ENCODE peak calls at places on chromosomes 1 and 21, in five cellular contexts. N is tibial nerve, C is HCT116, D is cardiac muscle cell, R is left lung. M is an unnamed sample. For H3K27me3, the result is how much of the 10 kb centered on the place peaks cover.

GRCh38 chr1:248926401-248927182 is 20.6 kb downstream of the PGBD2 start:
- DNase-seq in N (no peak), D (peak), R (no peak), C (no peak), M (no peak)

GRCh38 chr1:234234199-234234598 is 139.1 kb upstream of the COA6 start:
- DNase-seq in D (no peak), R (no peak), C (no peak), N (no peak), M (no peak)

GRCh38 chr1:4939266-4939665 is 284.9 kb downstream of the AJAP1 start:
- DNase-seq in D (no peak), N (no peak), R (no peak), C (no peak), M (no peak)

GRCh38 chr1:185325413-185325812 is 8.4 kb upstream of the IVNS1ABP start:
- DNase-seq in R (no peak), N (no peak), D (no peak), C (no peak), M (no peak)

GRCh38 chr1:119779869-119780356 is 11.2 kb upstream of the HMGCS2 start:
- DNase-seq in N (peak), R (no peak), C (no peak), D (peak), M (no peak)

GRCh38 chr1:43272161-43272560 is 2.4 kb downstream of the TMEM125 start:
- DNase-seq in N (no peak), C (no peak), R (no peak), D (no peak), M (no peak)

GRCh38 chr1:107467811-107468210 is 327.0 kb downstream of the NTNG1 start:
- DNase-seq in N (no peak), R (no peak), C (no peak), D (no peak), M (no peak)

GRCh38 chr21:17495680-17496079 is 17.2 kb upstream of the CXADR start:
- DNase-seq in D (peak), N (no peak), C (no peak), R (no peak), M (no peak)

GRCh38 chr1:20477355-20478071 is 8.5 kb downstream of the CAMK2N1 start:
- DNase-seq in N (no peak), C (no peak), R (no peak), D (no peak), M (no peak)

GRCh38 chr1:94936861-94937620 is 10.1 kb upstream of the CNN3 start:
- DNase-seq in D (no peak), R (no peak), N (no peak), C (no peak), M (no peak)

GRCh38 chr1:206456577-206457375 is 13.5 kb upstream of the IKBKE start:
- DNase-seq in R (peak), D (no peak), C (no peak), N (no peak), M (no peak)

GRCh38 chr1:242585616-242586354 is 61.3 kb upstream of the PLD5 start:
- DNase-seq in R (no peak), C (no peak), N (no peak), D (no peak), M (no peak)

GRCh38 chr1:78275456-78275855 is 215.3 kb upstream of the PTGFR start:
- DNase-seq in D (peak), R (no peak), N (no peak), C (no peak), M (no peak)

GRCh38 chr1:9633493-9633892 is 18.0 kb upstream of the PIK3CD start:
- DNase-seq in R (no peak), D (no peak), C (no peak), N (no peak), M (no peak)

GRCh38 chr1:179302076-179302475 is 8.5 kb downstream of the SOAT1 start:
- DNase-seq in N (no peak), D (no peak), C (no peak), R (no peak), M (no peak)

GRCh38 chr1:179298952-179299351 is 5.4 kb downstream of the SOAT1 start:
- DNase-seq in C (no peak), N (no peak), D (no peak), R (no peak), M (peak)

GRCh38 chr1:179296831-179297377 is 3.3 kb downstream of the SOAT1 start:
- DNase-seq in R (no peak), N (no peak), C (no peak), D (no peak), M (no peak)

GRCh38 chr1:179303173-179303572 is 9.6 kb downstream of the SOAT1 start:
- DNase-seq in R (no peak), D (no peak), N (no peak), C (no peak), M (no peak)

DNA sequence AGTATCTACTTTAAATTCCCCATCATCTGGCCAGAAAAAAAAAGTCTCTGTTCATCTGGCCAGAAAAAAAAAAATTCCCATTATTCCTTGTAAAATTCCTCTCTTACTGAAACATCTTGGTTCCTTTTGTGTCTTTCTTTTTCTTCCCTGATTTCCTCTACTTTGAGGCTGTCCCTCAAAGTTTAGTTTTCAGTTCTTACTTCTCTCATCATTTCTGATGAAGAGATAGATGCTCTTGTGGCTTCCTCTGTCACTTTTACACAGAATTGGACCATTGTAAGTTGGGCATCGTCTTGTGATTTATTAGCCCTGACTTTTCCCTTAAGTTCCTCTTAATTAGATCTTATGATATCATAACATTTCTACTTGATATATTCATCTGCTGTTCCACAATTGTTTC is 6.5 kb downstream of the SOAT1 start:
- DNase-seq in N (no peak), R (no peak), C (no peak), D (no peak), M (no peak)
- H3K27ac ChIP-seq in N (no peak), R (no peak), C (no peak), D (no peak), M (no peak)

GRCh38 chr1:70314706-70315304 is 39.7 kb downstream of the ANKRD13C start:
- DNase-seq in D (no peak), R (no peak), N (no peak), C (no peak), M (no peak)
- TF ChIP-seq CTCF in D (no peak), R (no peak), N (no peak), C (peak), M (no peak)

GRCh38 chr1:19040010-19040680 is 83.7 kb upstream of the IFFO2 start:
- DNase-seq in R (no peak), N (no peak), D (no peak), C (no peak), M (no peak)

GRCh38 chr1:19036701-19037605 is 80.5 kb upstream of the IFFO2 start:
- DNase-seq in D (no peak), C (no peak), R (no peak), N (no peak), M (no peak)

GRCh38 chr1:19037659-19038058 is 81.2 kb upstream of the IFFO2 start:
- DNase-seq in D (no peak), C (no peak), R (no peak), N (no peak), M (no peak)

GRCh38 chr1:19038096-19038495 is 81.6 kb upstream of the IFFO2 start:
- DNase-seq in C (no peak), R (no peak), D (no peak), N (no peak), M (no peak)

GRCh38 chr1:19038732-19039131 is 82.3 kb upstream of the IFFO2 start:
- DNase-seq in N (no peak), D (no peak), R (no peak), C (no peak), M (no peak)
- H3K27me3 ChIP-seq in N (under half), D (under half), R (under half), C (under half), M (under half)

GRCh38 chr21:43354666-43355065 is 72.3 kb downstream of the SIK1 start:
- DNase-seq in D (no peak), C (no peak), R (no peak), N (no peak), M (no peak)

GRCh38 chr21:43352568-43353281 is 74.2 kb downstream of the SIK1 start:
- DNase-seq in N (no peak), C (peak), R (no peak), D (no peak), M (no peak)

GRCh38 chr21:43354016-43354420 is 72.9 kb downstream of the SIK1 start:
- DNase-seq in R (no peak), D (no peak), N (no peak), C (no peak), M (no peak)

GRCh38 chr21:43352138-43352537 is 74.8 kb downstream of the SIK1 start:
- DNase-seq in C (no peak), N (no peak), D (no peak), R (no peak), M (no peak)

GRCh38 chr21:43353282-43354010 is 73.5 kb downstream of the SIK1 start:
- DNase-seq in C (no peak), N (no peak), D (no peak), R (no peak), M (no peak)
- H3K27ac ChIP-seq in C (no peak), N (no peak), D (no peak), R (no peak), M (no peak)

GRCh38 chr1:30084909-30085571 is 638.3 kb downstream of the MATN1 start:
- DNase-seq in C (no peak), D (no peak), R (no peak), N (no peak), M (no peak)

GRCh38 chr1:30087465-30087864 is 635.9 kb downstream of the MATN1 start:
- DNase-seq in D (no peak), C (no peak), R (no peak), N (no peak), M (no peak)

GRCh38 chr1:30083800-30084464 is 639.5 kb downstream of the MATN1 start:
- DNase-seq in D (peak), R (no peak), C (no peak), N (peak), M (no peak)

GRCh38 chr1:30088594-30089556 is 634.5 kb downstream of the MATN1 start:
- DNase-seq in N (peak), D (peak), R (no peak), C (no peak), M (no peak)

DNA sequence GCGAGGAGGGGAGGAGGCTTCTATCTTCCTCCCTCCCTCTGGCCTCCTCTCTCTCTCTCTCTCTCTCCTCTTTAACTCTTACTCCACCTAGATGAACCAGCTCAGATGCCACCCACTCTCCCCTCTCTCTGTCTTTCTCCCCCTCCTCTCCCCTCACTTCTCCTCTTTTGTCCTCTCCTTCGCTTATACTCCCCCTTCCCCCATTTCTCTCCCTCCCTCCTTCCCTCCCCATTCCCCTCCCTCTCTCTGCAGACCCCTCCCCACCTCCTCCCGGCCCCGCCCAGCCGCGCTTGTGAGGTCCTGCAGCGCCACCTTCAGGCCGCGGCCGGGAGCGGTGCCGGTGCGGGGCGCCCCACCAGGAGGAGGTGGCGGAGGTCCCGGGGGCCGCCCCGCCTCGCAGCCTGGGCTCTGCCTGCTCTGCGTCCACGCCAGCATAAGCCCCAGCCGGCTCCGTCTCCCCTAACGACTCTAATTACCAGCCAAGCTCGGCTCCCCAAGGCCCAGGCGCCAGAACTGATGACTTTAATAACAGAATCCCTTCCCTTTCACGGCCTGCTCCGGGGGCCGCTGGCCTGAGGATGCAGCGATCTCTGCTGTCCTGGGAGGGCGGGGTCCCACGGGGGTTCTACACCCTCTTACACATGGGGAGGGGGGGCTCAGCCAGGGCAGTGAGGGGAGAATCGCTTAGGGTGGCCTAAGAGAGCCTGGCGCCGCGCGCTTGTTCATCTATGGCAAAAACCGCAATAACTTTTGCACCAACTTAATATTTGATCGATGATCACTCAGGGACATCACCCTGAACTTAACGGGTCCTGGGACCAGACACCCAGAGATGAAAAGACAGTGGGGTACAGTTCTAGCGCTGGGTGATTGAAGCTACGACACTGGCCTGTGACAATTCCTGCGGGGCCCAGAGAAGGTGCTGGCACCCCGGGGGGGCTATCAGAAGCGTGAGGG is 637.3 kb downstream of the MATN1 start:
- DNase-seq in R (no peak), N (peak), D (peak), C (no peak), M (no peak)
- TF ChIP-seq CTCF in R (peak), N (peak), D (peak), C (peak), M (no peak)

GRCh38 chr1:46521417-46521816 is 30.0 kb downstream of the KNCN start:
- DNase-seq in N (no peak), R (peak), C (no peak), D (no peak), M (no peak)
- H3K27me3 ChIP-seq in N (under half), R (half or more), C (under half), D (under half), M (under half)

DNA sequence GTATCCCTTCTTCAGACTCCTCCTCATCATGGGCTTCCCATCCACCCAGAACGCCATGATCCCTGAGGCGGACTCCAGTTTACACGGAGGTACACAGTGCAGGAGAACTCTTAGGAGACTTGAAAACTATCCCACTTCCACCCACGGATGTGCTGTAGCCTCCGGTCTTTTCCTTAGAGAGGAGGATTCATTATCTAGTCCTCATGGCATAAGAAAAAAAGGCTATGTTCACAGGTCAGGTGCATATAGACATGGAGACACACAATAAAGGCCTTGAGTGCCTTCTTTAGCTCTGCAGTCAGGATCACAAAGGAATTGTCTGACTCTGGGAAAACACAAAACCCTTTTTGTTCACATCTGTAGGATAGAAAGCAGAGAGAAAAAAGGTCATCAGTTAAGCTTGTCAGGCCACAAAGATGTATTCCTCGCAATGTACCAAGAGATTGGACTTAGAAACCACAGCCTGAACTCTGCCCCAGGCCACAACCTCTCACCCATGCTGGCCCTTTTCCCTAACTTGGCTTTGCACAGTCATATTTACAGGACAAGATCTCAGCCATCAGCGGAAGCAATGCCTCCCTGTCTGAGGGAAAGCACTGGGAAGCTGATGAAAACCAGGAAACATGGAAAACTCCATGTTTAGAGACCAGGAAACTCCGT is 9.0 kb downstream of the CRP start:
- DNase-seq in R (no peak), D (no peak), C (no peak), N (no peak), M (no peak)
- H3K27ac ChIP-seq in R (no peak), D (no peak), C (no peak), N (no peak), M (no peak)

GRCh38 chr1:214602764-214603657 is at the start of gene CENPF:
- DNase-seq in R (peak), C (peak), N (peak), D (peak), M (peak)
- TF ChIP-seq CTCF in R (peak), C (no peak), N (peak), D (peak), M (peak)

GRCh38 chr1:223873044-223873443 is 27.3 kb upstream of the TP53BP2 start:
- DNase-seq in N (no peak), R (no peak), D (no peak), C (no peak), M (no peak)

GRCh38 chr1:223872308-223872878 is 26.6 kb upstream of the TP53BP2 start:
- DNase-seq in N (no peak), C (no peak), R (no peak), D (peak), M (no peak)

GRCh38 chr1:223876643-223877042 is 30.9 kb upstream of the TP53BP2 start:
- DNase-seq in D (no peak), C (no peak), N (no peak), R (no peak), M (no peak)

GRCh38 chr1:223878598-223879325 is 33.0 kb upstream of the TP53BP2 start:
- DNase-seq in C (no peak), D (no peak), N (no peak), R (no peak), M (no peak)

GRCh38 chr1:223877804-223878203 is 32.1 kb upstream of the TP53BP2 start:
- DNase-seq in C (no peak), R (no peak), N (no peak), D (no peak), M (no peak)
- H3K27me3 ChIP-seq in C (under half), R (under half), N (under half), D (under half), M (under half)

DNA sequence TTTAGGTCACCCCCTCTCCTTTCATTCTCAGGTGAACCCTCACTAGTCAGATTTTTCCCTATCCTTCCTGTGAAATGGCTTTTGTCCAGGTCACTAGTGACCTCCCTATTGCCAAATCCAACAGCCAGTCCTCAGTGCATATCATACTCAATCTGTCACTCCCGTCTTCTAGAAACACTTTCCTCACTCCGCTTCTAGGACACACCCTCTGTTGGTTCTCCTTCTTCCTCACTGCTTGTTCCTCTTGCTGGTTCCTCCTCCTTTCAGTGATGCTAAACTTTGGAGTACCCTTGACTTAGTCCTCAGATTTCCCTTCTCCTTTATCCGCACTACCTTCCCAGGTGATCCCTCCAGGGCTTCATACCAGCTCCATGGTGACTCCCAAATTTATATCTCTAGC is 94.3 kb downstream of the RNF220 start:
- DNase-seq in D (no peak), C (no peak), R (no peak), N (no peak), M (no peak)
- H3K27ac ChIP-seq in D (no peak), C (no peak), R (peak), N (no peak), M (no peak)

M was measured in CD4-positive, alpha-beta T cell.